ENCODE peak calls at places on chromosomes 7 and 10, in six cellular contexts. E is HCT116, D is coronary artery, U is pancreas, A is transverse colon, P is foreskin keratinocyte. V is an unnamed sample.

GRCh38 chr10:72087392-72087968 is 871 bp downstream of the SPOCK2 start:
- DNase-seq in E (no peak), D (no peak), U (no peak), A (peak; percentile 39), P (no peak), V (no peak)

GRCh38 chr10:78952686-78953085 is 116.1 kb upstream of the ZMIZ1 start:
- DNase-seq in E (no peak), D (no peak), U (no peak), A (no peak), P (no peak), V (no peak)

GRCh38 chr10:59433720-59434428 is 71.5 kb upstream of the FAM13C start:
- DNase-seq in E (no peak), D (no peak), U (no peak), A (no peak), P (peak; percentile 35), V (no peak)

GRCh38 chr7:98788921-98789320 is 80.9 kb downstream of the TMEM130 start:
- DNase-seq in E (no peak), D (peak; percentile 78), U (no peak), A (no peak), P (no peak), V (no peak)

GRCh38 chr7:48182736-48183369 is 11.6 kb downstream of the ABCA13 start:
- DNase-seq in E (no peak), D (no peak), U (no peak), A (no peak), P (peak; percentile 43), V (no peak)

GRCh38 chr10:129328531-129328930 is 138.5 kb upstream of the MGMT start:
- DNase-seq in E (no peak), D (no peak), U (no peak), A (no peak), P (peak; percentile 80), V (no peak)

GRCh38 chr7:154383045-154383444 is 330.8 kb downstream of the DPP6 start:
- DNase-seq in E (no peak), D (no peak), U (peak; percentile 11), A (no peak), P (no peak), V (no peak)

GRCh38 chr7:18235819-18236218 is 208.2 kb upstream of the PRPS1L1 start:
- DNase-seq in E (no peak), D (no peak), U (no peak), A (no peak), P (peak; percentile 63), V (no peak)

GRCh38 chr10:95445837-95446347 is 115.3 kb downstream of the SORBS1 start:
- DNase-seq in E (peak; percentile 80), D (peak; percentile 93), U (peak; percentile 31), A (peak; percentile 59), P (peak; percentile 76), V (no peak)

GRCh38 chr7:156050636-156051569 is 238.6 kb upstream of the SHH start:
- DNase-seq in E (no peak), D (no peak), U (no peak), A (no peak), P (no peak), V (no peak)

GRCh38 chr10:79001082-79001885 is 67.5 kb upstream of the ZMIZ1 start:
- DNase-seq in E (no peak), D (no peak), U (no peak), A (no peak), P (no peak), V (no peak)

GRCh38 chr7:121097577-121097976 is 109.1 kb downstream of the CPED1 start:
- DNase-seq in E (no peak), D (no peak), U (no peak), A (no peak), P (no peak), V (no peak)

GRCh38 chr10:32893431-32893830 is 64.6 kb downstream of the ITGB1 start:
- DNase-seq in E (no peak), D (no peak), U (no peak), A (no peak), P (no peak), V (no peak)

GRCh38 chr10:69092959-69093850 is 5.3 kb downstream of the SRGN start:
- DNase-seq in E (peak; percentile 89), D (no peak), U (peak; percentile 66), A (peak; percentile 84), P (peak; percentile 76), V (peak; percentile 0)

GRCh38 chr7:16785316-16785715 is 19.5 kb downstream of the AGR2 start:
- DNase-seq in E (no peak), D (no peak), U (no peak), A (no peak), P (no peak), V (no peak)

GRCh38 chr7:155297517-155298287 is at the start of gene INSIG1:
- DNase-seq in E (peak; percentile 75), D (peak; percentile 91), U (peak; percentile 90), A (peak; percentile 95), P (peak; percentile 79), V (peak; percentile 86)

GRCh38 chr10:72612203-72612826 is 13.6 kb downstream of the MICU1 start:
- DNase-seq in E (no peak), D (no peak), U (no peak), A (no peak), P (peak; percentile 8), V (no peak)

GRCh38 chr10:125692932-125693847 is 10.2 kb upstream of the TEX36 start:
- DNase-seq in E (no peak), D (no peak), U (no peak), A (no peak), P (peak; percentile 3), V (no peak)

GRCh38 chr10:125689955-125690569 is 7.1 kb upstream of the TEX36 start:
- DNase-seq in E (no peak), D (no peak), U (no peak), A (no peak), P (no peak), V (no peak)

GRCh38 chr10:125694874-125695273 is 11.9 kb upstream of the TEX36 start:
- DNase-seq in E (no peak), D (no peak), U (no peak), A (no peak), P (peak; percentile 73), V (no peak)

GRCh38 chr10:125692246-125692931 is 9.4 kb upstream of the TEX36 start:
- DNase-seq in E (no peak), D (no peak), U (no peak), A (no peak), P (no peak), V (no peak)

GRCh38 chr10:125691160-125691981 is 8.4 kb upstream of the TEX36 start:
- DNase-seq in E (no peak), D (no peak), U (no peak), A (no peak), P (no peak), V (no peak)
- H3K27ac ChIP-seq in E (no peak overlapping the region), D (no peak overlapping the region), U (no peak overlapping the region), A (no peak overlapping the region), P (no peak overlapping the region), V (no peak overlapping the region)

GRCh38 chr10:125086716-125087115 is 73.6 kb downstream of the CTBP2 start:
- DNase-seq in E (no peak), D (no peak), U (no peak), A (no peak), P (no peak), V (no peak)

GRCh38 chr10:125087897-125088215 is 72.5 kb downstream of the CTBP2 start:
- DNase-seq in E (no peak), D (no peak), U (no peak), A (no peak), P (no peak), V (no peak)

GRCh38 chr10:125089486-125089885 is 70.9 kb downstream of the CTBP2 start:
- DNase-seq in E (no peak), D (no peak), U (no peak), A (no peak), P (no peak), V (no peak)

GRCh38 chr10:125085281-125085680 is 75.1 kb downstream of the CTBP2 start:
- DNase-seq in E (no peak), D (no peak), U (no peak), A (no peak), P (no peak), V (no peak)

GRCh38 chr10:125087191-125087896 is 73.0 kb downstream of the CTBP2 start:
- DNase-seq in E (no peak), D (no peak), U (no peak), A (no peak), P (peak; percentile 83), V (no peak)
- H3K27ac ChIP-seq in E (no peak overlapping the region), D (no peak overlapping the region), U (no peak overlapping the region), A (no peak overlapping the region), P (no peak overlapping the region), V (no peak overlapping the region)

GRCh38 chr7:4143511-4144160 is 538.5 kb upstream of the FOXK1 start:
- DNase-seq in E (no peak), D (no peak), U (no peak), A (no peak), P (no peak), V (no peak)

GRCh38 chr7:4144801-4145470 is 537.2 kb upstream of the FOXK1 start:
- DNase-seq in E (no peak), D (no peak), U (no peak), A (peak; percentile 21), P (no peak), V (no peak)

GRCh38 chr7:4145576-4145975 is 536.5 kb upstream of the FOXK1 start:
- DNase-seq in E (no peak), D (no peak), U (no peak), A (no peak), P (no peak), V (no peak)

GRCh38 chr7:4143006-4143405 is 539.1 kb upstream of the FOXK1 start:
- DNase-seq in E (no peak), D (no peak), U (no peak), A (no peak), P (no peak), V (no peak)

DNA sequence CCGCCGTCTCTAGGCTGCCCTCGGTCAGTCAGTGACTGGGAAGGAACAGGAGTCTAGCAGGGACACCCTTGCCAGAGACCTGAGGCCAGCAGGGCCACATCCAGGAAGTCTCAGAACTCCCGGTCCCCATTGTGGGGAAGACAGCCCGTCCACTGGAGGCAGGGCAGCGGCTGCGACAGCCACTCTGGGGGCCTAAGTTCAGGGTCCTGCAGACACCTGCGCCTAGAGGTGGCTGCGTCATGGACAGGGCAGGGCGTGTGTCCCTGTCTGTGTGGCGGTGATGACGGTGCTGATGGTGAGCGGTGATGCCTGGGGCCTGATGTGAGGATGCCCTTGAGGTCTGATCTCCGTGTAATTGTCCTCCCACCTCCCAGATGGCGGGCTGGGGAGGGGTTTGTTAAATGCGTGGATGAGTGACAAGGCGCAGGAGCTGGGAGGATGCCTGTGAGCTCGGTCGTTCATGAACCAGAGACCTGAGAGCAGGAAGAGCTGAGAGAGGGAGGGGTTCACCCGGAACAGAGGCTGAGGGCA is 537.9 kb upstream of the FOXK1 start:
- DNase-seq in E (no peak), D (no peak), U (no peak), A (no peak), P (no peak), V (no peak)
- H3K27ac ChIP-seq in E (no peak overlapping the region), D (no peak overlapping the region), U (no peak overlapping the region), A (no peak overlapping the region), P (no peak overlapping the region), V (no peak overlapping the region)

DNA sequence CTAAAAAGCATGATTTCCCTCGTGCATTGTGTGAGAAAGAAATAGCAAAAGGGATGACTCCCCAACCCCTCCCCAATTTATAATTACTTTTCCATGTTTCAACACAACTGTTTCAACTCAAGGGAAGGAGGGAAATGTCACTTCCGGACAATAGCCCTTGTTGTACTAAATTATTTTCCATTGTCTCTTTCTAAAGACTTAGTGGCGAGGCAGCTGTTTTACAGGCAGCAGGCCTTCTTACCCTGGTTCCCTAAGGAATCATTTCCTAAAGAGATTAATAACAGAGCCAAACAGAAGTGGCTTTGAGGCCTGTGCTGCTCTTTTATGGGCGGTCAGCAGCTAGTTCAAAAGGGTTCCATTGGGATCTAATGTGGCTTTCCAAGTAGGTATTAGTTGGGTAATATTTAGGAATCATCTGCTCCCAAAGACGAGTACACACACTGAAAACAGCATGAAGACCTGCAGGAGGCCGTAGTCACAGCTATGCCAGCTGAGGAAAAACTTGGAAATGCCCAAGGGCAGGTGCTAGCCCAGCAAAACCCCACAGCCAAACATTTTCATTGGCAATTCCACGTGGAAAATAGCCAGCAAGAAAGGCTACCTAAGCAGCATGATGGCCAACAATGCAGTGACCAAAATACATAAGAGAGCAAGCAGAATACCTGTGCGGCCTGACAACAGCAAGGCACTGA is 32.8 kb downstream of the DOCK4 start:
- DNase-seq in E (no peak), D (no peak), U (no peak), A (no peak), P (no peak), V (no peak)
- H3K27ac ChIP-seq in E (no peak overlapping the region), D (peak overlapping the region; percentile 33), U (no peak overlapping the region), A (no peak overlapping the region), P (no peak overlapping the region), V (no peak overlapping the region)